ENCODE peak calls at places on chromosomes 7 and 10, in six cellular contexts. D, W, O, A, L and P are unnamed samples.

GRCh38 chr7:5489991-5490536 is 66.4 kb upstream of the TNRC18 start:
- DNase-seq in D (no peak), W (no peak), O (no peak), A (no peak), L (no peak), P (no peak)

GRCh38 chr10:11242443-11243386 is 225.0 kb downstream of the CELF2 start:
- DNase-seq in D (no peak), W (peak), O (no peak), A (peak), L (peak), P (no peak)

GRCh38 chr10:93431361-93431760 is 50.8 kb downstream of the MYOF start:
- DNase-seq in D (no peak), W (no peak), O (no peak), A (no peak), L (no peak), P (no peak)

GRCh38 chr7:129772646-129773280 is 161.2 kb downstream of the NRF1 start:
- DNase-seq in D (no peak), W (no peak), O (no peak), A (no peak), L (no peak), P (no peak)

GRCh38 chr7:103540986-103541385 is 95.0 kb upstream of the SLC26A5 start:
- DNase-seq in D (no peak), W (no peak), O (no peak), A (no peak), L (peak), P (no peak)

GRCh38 chr10:17805921-17806577 is 3.1 kb upstream of the MRC1 start:
- DNase-seq in D (no peak), W (no peak), O (no peak), A (no peak), L (no peak), P (no peak)

GRCh38 chr10:107583974-107584373 is 419.5 kb upstream of the SORCS1 start:
- DNase-seq in D (no peak), W (no peak), O (no peak), A (no peak), L (no peak), P (no peak)

GRCh38 chr7:55477781-55478374 is 94.4 kb downstream of the VOPP1 start:
- DNase-seq in D (no peak), W (peak), O (no peak), A (no peak), L (no peak), P (peak)

GRCh38 chr7:116517626-116518025 is 7.2 kb upstream of the CAV1 start:
- DNase-seq in D (no peak), W (no peak), O (no peak), A (no peak), L (no peak), P (no peak)

GRCh38 chr7:84021292-84021898 is 173.2 kb downstream of the SEMA3A start:
- DNase-seq in D (peak), W (peak), O (no peak), A (no peak), L (no peak), P (peak)

GRCh38 chr7:111090834-111091233 is at the start of gene LRRN3:
- DNase-seq in D (peak), W (peak), O (peak), A (no peak), L (peak), P (peak)

GRCh38 chr10:78684954-78685353 is 383.8 kb upstream of the ZMIZ1 start:
- DNase-seq in D (peak), W (no peak), O (no peak), A (no peak), L (no peak), P (no peak)

GRCh38 chr10:28875535-28876208 is 198.4 kb downstream of the BAMBI start:
- DNase-seq in D (no peak), W (no peak), O (no peak), A (no peak), L (peak), P (no peak)

GRCh38 chr10:52615349-52615748 is 157.2 kb downstream of the MBL2 start:
- DNase-seq in D (no peak), W (no peak), O (no peak), A (no peak), L (no peak), P (no peak)

GRCh38 chr7:28044825-28045224 is 135.8 kb downstream of the JAZF1 start:
- DNase-seq in D (no peak), W (no peak), O (no peak), A (no peak), L (no peak), P (no peak)

GRCh38 chr10:92849234-92849525 is 860 bp downstream of the EXOC6 start:
- DNase-seq in D (no peak), W (no peak), O (no peak), A (peak), L (no peak), P (no peak)

GRCh38 chr10:35913628-35914027 is 271.5 kb upstream of the FZD8 start:
- DNase-seq in D (no peak), W (peak), O (no peak), A (no peak), L (no peak), P (peak)

GRCh38 chr7:37432240-37432917 is 16.3 kb downstream of the ELMO1 start:
- DNase-seq in D (no peak), W (no peak), O (no peak), A (no peak), L (no peak), P (no peak)

GRCh38 chr7:70301673-70302072 is 703.4 kb downstream of the AUTS2 start:
- DNase-seq in D (no peak), W (no peak), O (no peak), A (no peak), L (no peak), P (no peak)

GRCh38 chr10:70418229-70418628 is 14.3 kb downstream of the EIF4EBP2 start:
- DNase-seq in D (no peak), W (peak), O (no peak), A (no peak), L (no peak), P (peak)

GRCh38 chr10:124265391-124265745 is 153.4 kb downstream of the OAT start:
- DNase-seq in D (no peak), W (no peak), O (no peak), A (no peak), L (no peak), P (no peak)

GRCh38 chr10:72455889-72456588 is 101.3 kb upstream of the DNAJB12 start:
- DNase-seq in D (no peak), W (no peak), O (no peak), A (no peak), L (no peak), P (no peak)

GRCh38 chr10:133166504-133166827 is 6.4 kb downstream of the KNDC1 start:
- DNase-seq in D (no peak), W (no peak), O (no peak), A (no peak), L (no peak), P (no peak)

GRCh38 chr7:108211382-108212201 is 81.4 kb upstream of the LAMB4 start:
- DNase-seq in D (peak), W (no peak), O (no peak), A (peak), L (no peak), P (peak)

GRCh38 chr7:87220734-87221215 is 1.2 kb upstream of the TMEM243 start:
- DNase-seq in D (no peak), W (peak), O (no peak), A (peak), L (no peak), P (peak)

GRCh38 chr10:48231699-48232315 is 42.7 kb downstream of the FRMPD2 start:
- DNase-seq in D (no peak), W (no peak), O (no peak), A (no peak), L (no peak), P (no peak)

GRCh38 chr10:62577666-62578291 is 203.6 kb downstream of the ZNF365 start:
- DNase-seq in D (no peak), W (peak), O (no peak), A (no peak), L (no peak), P (peak)

GRCh38 chr10:87639493-87639892 is 20.2 kb upstream of the PAPSS2 start:
- DNase-seq in D (no peak), W (no peak), O (no peak), A (no peak), L (no peak), P (no peak)

GRCh38 chr10:86363833-86364511 is 2.6 kb downstream of the GRID1 start:
- DNase-seq in D (no peak), W (no peak), O (no peak), A (no peak), L (no peak), P (no peak)

GRCh38 chr7:116692599-116693308 is 20.8 kb downstream of the MET start:
- DNase-seq in D (no peak), W (no peak), O (no peak), A (peak), L (no peak), P (peak)

GRCh38 chr7:27198871-27199801 is 755 bp downstream of the HOXA13 start:
- DNase-seq in D (no peak), W (peak), O (no peak), A (no peak), L (no peak), P (no peak)

GRCh38 chr7:90680496-90680895 is 84.4 kb downstream of the CDK14 start:
- DNase-seq in D (no peak), W (no peak), O (no peak), A (no peak), L (no peak), P (no peak)

GRCh38 chr7:130388671-130389070 is 8.4 kb downstream of the CPA1 start:
- DNase-seq in D (no peak), W (no peak), O (no peak), A (no peak), L (no peak), P (no peak)

GRCh38 chr10:95430231-95430951 is 130.8 kb downstream of the SORBS1 start:
- DNase-seq in D (peak), W (peak), O (peak), A (peak), L (peak), P (peak)

GRCh38 chr10:59279991-59280390 is 82.4 kb downstream of the FAM13C start:
- DNase-seq in D (no peak), W (no peak), O (no peak), A (no peak), L (no peak), P (no peak)

GRCh38 chr10:100362570-100363496 is 15.8 kb downstream of the SCD start:
- DNase-seq in D (no peak), W (no peak), O (no peak), A (no peak), L (no peak), P (no peak)

GRCh38 chr10:6348091-6348862 is 145.5 kb downstream of the PFKFB3 start:
- DNase-seq in D (peak), W (peak), O (peak), A (peak), L (peak), P (peak)

GRCh38 chr7:140416560-140416959 is 12.7 kb downstream of the RAB19 start:
- DNase-seq in D (no peak), W (no peak), O (no peak), A (no peak), L (no peak), P (no peak)

GRCh38 chr7:147879116-147879750 is 711.3 kb upstream of the C7orf33 start:
- DNase-seq in D (no peak), W (no peak), O (no peak), A (no peak), L (no peak), P (no peak)

GRCh38 chr7:100632951-100633717 is 8.2 kb downstream of the TFR2 start:
- DNase-seq in D (peak), W (peak), O (no peak), A (no peak), L (peak), P (peak)
- TF ChIP-seq CTCF in D (peak), W (peak), O (no peak), A (peak), L (no peak), P (peak)

DNA sequence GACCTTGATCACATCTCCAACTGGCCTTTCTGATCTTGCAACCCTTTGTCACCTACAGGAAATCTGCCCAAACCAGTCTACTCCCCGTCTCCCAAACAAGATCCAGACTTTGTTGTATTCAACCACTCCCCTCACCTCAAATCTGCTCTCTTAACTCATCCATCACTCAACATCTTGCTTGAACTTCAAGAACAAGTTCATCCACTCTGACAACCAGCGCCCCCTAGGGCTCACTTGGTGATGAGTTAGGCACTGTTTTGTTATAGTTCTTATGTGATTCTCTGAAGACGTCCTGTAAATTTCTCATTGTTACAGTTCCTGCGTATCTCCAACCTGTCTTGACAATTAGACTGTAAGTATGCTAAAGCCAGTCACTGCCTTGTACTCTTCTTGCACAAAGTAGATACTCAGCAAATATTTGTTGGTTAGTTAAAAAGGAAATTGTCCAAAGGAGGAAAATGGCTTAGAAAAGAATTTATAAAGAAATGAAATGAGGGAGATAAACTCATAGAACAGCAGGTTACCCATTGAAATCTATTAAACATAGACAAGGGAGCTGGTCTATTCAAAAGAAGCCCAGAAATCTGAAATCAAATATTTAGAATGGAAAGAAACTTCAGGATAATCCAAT is 5.3 kb downstream of the FRMD4A start:
- DNase-seq in D (peak), W (no peak), O (peak), A (no peak), L (peak), P (no peak)
- TF ChIP-seq CTCF in D (peak), W (peak), O (no peak), A (peak), L (peak), P (peak)

GRCh38 chr7:74502216-74502891 is 48.6 kb downstream of the GTF2IRD1 start:
- DNase-seq in D (no peak), W (peak), O (no peak), A (no peak), L (peak), P (no peak)
- TF ChIP-seq CTCF in D (no peak), W (no peak), O (no peak), A (no peak), L (no peak), P (no peak)

GRCh38 chr10:127715782-127716378 is 21.1 kb upstream of the FOXI2 start:
- DNase-seq in D (no peak), W (peak), O (no peak), A (peak), L (no peak), P (no peak)
- TF ChIP-seq CTCF in D (peak), W (peak), O (peak), A (peak), L (no peak), P (peak)

DNA sequence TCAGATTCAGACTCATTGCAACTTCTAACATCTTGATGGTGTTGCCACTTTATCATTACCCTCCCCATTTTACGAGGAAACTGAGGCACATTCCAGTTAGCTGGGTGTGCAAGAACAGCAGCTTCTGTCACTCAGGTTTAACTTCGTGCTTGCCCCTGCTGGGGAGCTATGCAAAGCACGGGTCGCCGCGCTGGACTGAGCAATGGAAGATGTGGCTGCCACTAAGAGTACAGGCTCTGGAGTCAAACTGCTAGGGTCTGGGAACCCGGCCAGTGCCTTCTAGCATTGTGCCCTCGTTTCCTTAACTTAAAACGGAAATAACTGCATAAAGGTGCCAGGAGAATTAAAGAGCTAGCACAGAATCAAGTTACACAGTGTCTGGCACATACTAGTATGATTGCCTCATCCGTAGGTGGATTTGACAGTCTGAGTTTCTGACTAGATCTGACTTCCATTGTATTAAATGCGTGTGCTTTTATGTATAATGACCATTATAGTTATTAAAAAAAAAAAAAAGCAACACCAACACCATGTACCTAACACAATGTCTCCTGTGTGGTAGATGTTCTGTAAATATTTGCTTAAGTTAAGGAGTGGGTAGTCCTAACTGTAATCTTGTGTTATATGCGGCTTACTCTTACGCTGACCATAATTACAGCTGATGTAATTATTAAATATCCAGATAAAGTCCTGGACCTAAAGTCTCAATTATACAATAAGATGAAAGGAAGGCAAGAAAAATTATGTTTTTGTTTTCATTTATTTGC is 842 bp downstream of the ZNF22 start:
- DNase-seq in D (peak), W (peak), O (no peak), A (peak), L (peak), P (peak)
- TF ChIP-seq CTCF in D (no peak), W (peak), O (no peak), A (peak), L (no peak), P (peak)